ENCODE peak calls at places on chromosomes 16 and 17, in ten cellular contexts. O, E, N, W, F, V, M, Z, U and Q are unnamed samples.

GRCh38 chr16:3214904-3215600 is 19.9 kb downstream of the ZNF200 start:
- DNase-seq in Z (no peak), M (no peak), V (no peak), F (no peak), U (no peak), E (no peak), W (no peak), O (no peak), N (no peak), Q (no peak)

GRCh38 chr16:88626646-88627045 is 11.7 kb upstream of the IL17C start:
- DNase-seq in U (no peak), W (no peak), N (no peak), F (no peak), M (no peak), E (no peak), Z (no peak), O (no peak), V (peak), Q (no peak)

GRCh38 chr17:5131146-5131715 is 15.4 kb downstream of the USP6 start:
- DNase-seq in N (peak), O (no peak), E (no peak), M (no peak), Z (no peak), W (no peak), V (no peak), U (no peak), F (no peak), Q (no peak)

GRCh38 chr16:49515861-49516260 is 142.3 kb downstream of the C16orf78 start:
- DNase-seq in W (no peak), F (no peak), U (no peak), V (no peak), Z (no peak), N (no peak), M (no peak), E (no peak), O (no peak), Q (no peak)

GRCh38 chr17:2697611-2698162 is 13.9 kb downstream of the CLUH start:
- DNase-seq in N (peak), O (peak), V (no peak), M (no peak), F (no peak), Z (no peak), U (no peak), E (no peak), W (no peak), Q (no peak)

GRCh38 chr16:50841081-50841886 is 99.4 kb downstream of the CYLD start:
- DNase-seq in N (no peak), U (peak), M (no peak), O (peak), V (no peak), Z (no peak), F (no peak), E (no peak), W (no peak), Q (peak)

GRCh38 chr17:3985800-3986199 is 21.6 kb upstream of the ATP2A3 start:
- DNase-seq in U (no peak), V (no peak), Z (no peak), W (no peak), F (no peak), M (no peak), N (peak), E (no peak), O (no peak), Q (peak)

GRCh38 chr17:77325826-77326581 is 185.2 kb downstream of the SEC14L1 start:
- DNase-seq in E (no peak), O (peak), U (no peak), V (no peak), M (no peak), N (no peak), Z (no peak), F (peak), W (no peak), Q (no peak)

GRCh38 chr17:31564883-31565297 is 173.4 kb downstream of the RAB11FIP4 start:
- DNase-seq in M (no peak), F (peak), U (peak), O (no peak), E (no peak), Z (no peak), W (no peak), V (no peak), N (no peak), Q (no peak)

GRCh38 chr17:74410001-74410443 is 21.9 kb upstream of the GPRC5C start:
- DNase-seq in V (no peak), U (no peak), O (no peak), W (peak), N (no peak), Z (no peak), M (no peak), F (no peak), E (no peak), Q (peak)

GRCh38 chr17:163514-164103 is 17.8 kb downstream of the DOC2B start:
- DNase-seq in W (no peak), U (no peak), V (no peak), E (no peak), Z (no peak), O (no peak), N (no peak), F (no peak), M (no peak), Q (no peak)

GRCh38 chr17:80818871-80819270 is 172.8 kb upstream of the CHMP6 start:
- DNase-seq in N (no peak), U (no peak), W (no peak), E (no peak), Z (no peak), V (no peak), M (no peak), O (no peak), F (no peak), Q (no peak)

GRCh38 chr16:14354561-14355351 is 275.3 kb downstream of the PARN start:
- DNase-seq in F (no peak), V (no peak), U (peak), Z (no peak), M (no peak), E (no peak), W (no peak), N (no peak), O (no peak), Q (peak)

GRCh38 chr16:11391576-11391975 is 46.3 kb downstream of the RMI2 start:
- DNase-seq in E (no peak), M (no peak), N (no peak), O (no peak), Z (peak), W (peak), U (no peak), F (no peak), V (no peak), Q (peak)

GRCh38 chr16:9311303-9311954 is 220.0 kb downstream of the HAPSTR1 start:
- DNase-seq in M (no peak), E (no peak), Z (no peak), U (peak), F (no peak), O (no peak), N (no peak), V (no peak), W (peak), Q (peak)

GRCh38 chr17:56499799-56500388 is 93.6 kb upstream of the NOG start:
- DNase-seq in W (peak), O (peak), Z (no peak), U (peak), E (peak), V (no peak), M (no peak), F (peak), N (no peak), Q (peak)

GRCh38 chr17:78106211-78106610 is 22.3 kb downstream of the TMC6 start:
- DNase-seq in V (no peak), W (no peak), Z (no peak), F (no peak), O (no peak), N (no peak), M (no peak), U (no peak), E (no peak), Q (no peak)

GRCh38 chr16:79469999-79470398 is 130.5 kb downstream of the MAF start:
- DNase-seq in O (no peak), Z (no peak), E (no peak), U (no peak), N (no peak), W (no peak), M (no peak), F (no peak), V (no peak), Q (no peak)

GRCh38 chr16:14056970-14057369 is 14.1 kb upstream of the MRTFB start:
- DNase-seq in V (no peak), E (peak), F (peak), M (peak), Z (no peak), W (no peak), U (no peak), O (no peak), N (no peak), Q (no peak)

GRCh38 chr16:29943846-29944669 is 17.8 kb upstream of the TMEM219 start:
- DNase-seq in M (peak), O (peak), E (peak), F (peak), W (peak), Z (no peak), U (peak), N (no peak), V (peak), Q (peak)

GRCh38 chr17:73401911-73402310 is 90.1 kb upstream of the CDC42EP4 start:
- DNase-seq in U (peak), V (no peak), N (no peak), M (no peak), Z (no peak), O (peak), W (no peak), F (peak), E (peak), Q (no peak)

GRCh38 chr16:48347191-48347860 is 37.9 kb downstream of the SIAH1 start:
- DNase-seq in F (no peak), V (no peak), N (no peak), U (no peak), E (no peak), O (no peak), M (no peak), W (no peak), Z (no peak), Q (no peak)

GRCh38 chr16:85759136-85759535 is 8.2 kb upstream of the C16orf74 start:
- DNase-seq in O (no peak), F (no peak), M (no peak), V (no peak), N (no peak), W (no peak), Z (no peak), U (peak), E (no peak), Q (no peak)

GRCh38 chr16:46482895-46483294 is 138.3 kb downstream of the SHCBP1 start:
- DNase-seq in N (no peak), O (no peak), U (no peak), V (no peak), W (peak), E (no peak), M (no peak), F (no peak), Z (no peak), Q (no peak)

GRCh38 chr17:17041018-17041521 is 1.2 kb upstream of the MPRIP start:
- DNase-seq in O (no peak), E (peak), W (peak), F (peak), Z (no peak), N (no peak), U (peak), M (peak), V (no peak), Q (peak)